ENCODE peak calls at places on chromosome 17, in nine cellular contexts. L is fibroblast of lung, R is dorsolateral prefrontal cortex, H is AG10803, X is A549, M is uterus, S is cardiac fibroblast, Q is colonic mucosa, U is Caco-2. A is an unnamed sample.

GRCh38 chr17:43438626-43439529 is 40.1 kb downstream of the ARL4D start:
- DNase-seq in S (no peak), H (no peak), Q (no peak), X (no peak), M (no peak), R (no peak), L (peak), U (no peak), A (no peak)

GRCh38 chr17:76527430-76528111 is 9.9 kb downstream of the CYGB start:
- DNase-seq in U (no peak), R (no peak), S (peak), X (no peak), L (peak), M (peak), Q (no peak), H (peak), A (peak)

GRCh38 chr17:80805032-80805751 is 186.4 kb upstream of the CHMP6 start:
- DNase-seq in Q (no peak), U (peak), H (no peak), M (no peak), R (no peak), S (no peak), L (no peak), X (no peak), A (peak)

GRCh38 chr17:76797441-76797840 is 59.5 kb downstream of the MFSD11 start:
- DNase-seq in S (no peak), H (no peak), U (peak), X (no peak), Q (no peak), L (no peak), R (no peak), M (no peak), A (no peak)

GRCh38 chr17:50845260-50846147 is 10.1 kb downstream of the WFIKKN2 start:
- DNase-seq in R (no peak), X (no peak), M (no peak), L (peak), Q (no peak), U (peak), H (peak), S (peak), A (peak)

GRCh38 chr17:718075-718474 is 3.4 kb upstream of the VPS53 start:
- DNase-seq in U (no peak), H (no peak), S (no peak), M (no peak), R (no peak), X (no peak), Q (no peak), L (no peak), A (no peak)

GRCh38 chr17:34434065-34434464 is 71.0 kb upstream of the CCL1 start:
- DNase-seq in U (no peak), M (no peak), R (no peak), Q (no peak), L (no peak), S (no peak), H (no peak), X (peak), A (no peak)

GRCh38 chr17:79633154-79633553 is 22.3 kb upstream of the RBFOX3 start:
- DNase-seq in R (no peak), U (peak), Q (no peak), H (no peak), L (no peak), S (no peak), M (peak), X (no peak), A (no peak)

GRCh38 chr17:56966277-56966676 is 5.4 kb upstream of the COIL start:
- DNase-seq in L (no peak), M (no peak), S (no peak), U (no peak), Q (no peak), X (no peak), R (no peak), H (no peak), A (no peak)

GRCh38 chr17:57290955-57291354 is 34.6 kb downstream of the MSI2 start:
- DNase-seq in X (no peak), U (no peak), S (no peak), Q (no peak), M (no peak), L (no peak), H (no peak), R (no peak), A (no peak)

GRCh38 chr17:80855196-80855967 is 136.3 kb upstream of the CHMP6 start:
- DNase-seq in H (no peak), S (no peak), Q (no peak), M (no peak), X (no peak), L (no peak), U (no peak), R (no peak), A (no peak)

GRCh38 chr17:45052052-45052772 is 780 bp upstream of the DCAKD start:
- DNase-seq in H (peak), L (peak), Q (peak), M (peak), U (no peak), R (no peak), X (peak), S (peak), A (no peak)

GRCh38 chr17:47172698-47173565 is 16.2 kb downstream of the CDC27 start:
- DNase-seq in X (no peak), H (peak), Q (no peak), U (no peak), M (no peak), L (peak), S (peak), R (no peak), A (no peak)

GRCh38 chr17:79836952-79837887 is 2.0 kb downstream of the CBX4 start:
- DNase-seq in Q (peak), L (peak), M (peak), X (peak), U (no peak), H (peak), R (no peak), S (peak), A (peak)

GRCh38 chr17:14337596-14338079 is 36.8 kb downstream of the HS3ST3B1 start:
- DNase-seq in S (no peak), R (no peak), H (no peak), X (no peak), L (no peak), U (no peak), M (no peak), Q (no peak), A (no peak)

GRCh38 chr17:858941-859452 is 76.8 kb downstream of the MRM3 start:
- DNase-seq in U (no peak), S (no peak), L (no peak), R (no peak), H (no peak), Q (no peak), M (peak), X (no peak), A (no peak)

GRCh38 chr17:5127910-5128309 is 12.1 kb downstream of the USP6 start:
- DNase-seq in M (no peak), U (no peak), L (no peak), X (no peak), R (no peak), Q (peak), S (no peak), H (no peak), A (no peak)

GRCh38 chr17:75240394-75241142 is 20.8 kb downstream of the GGA3 start:
- DNase-seq in Q (no peak), R (no peak), M (no peak), H (peak), S (peak), L (peak), X (peak), U (peak), A (peak)

GRCh38 chr17:82301300-82301915 is 16.0 kb downstream of the CD7 start:
- DNase-seq in X (no peak), R (no peak), H (no peak), Q (no peak), S (no peak), M (no peak), U (no peak), L (no peak), A (no peak)

GRCh38 chr17:45915263-45915662 is 20.9 kb downstream of the MAPT start:
- DNase-seq in R (no peak), X (no peak), M (no peak), S (no peak), U (no peak), H (no peak), L (no peak), Q (no peak), A (no peak)

GRCh38 chr17:81865733-81866439 is 5.3 kb downstream of the ARHGDIA start:
- DNase-seq in X (no peak), R (no peak), S (peak), Q (peak), M (peak), L (no peak), H (peak), U (no peak), A (no peak)

GRCh38 chr17:43854498-43854897 is 7.5 kb downstream of the CD300LG start:
- DNase-seq in L (no peak), S (no peak), M (no peak), X (no peak), H (no peak), Q (no peak), U (peak), R (no peak), A (no peak)

GRCh38 chr17:34570491-34570890 is 8.9 kb upstream of the TMEM132E start:
- DNase-seq in Q (no peak), H (no peak), U (no peak), M (no peak), S (no peak), L (no peak), R (no peak), X (no peak), A (no peak)

GRCh38 chr17:55295411-55296170 is 30.8 kb downstream of the HLF start:
- DNase-seq in H (peak), Q (peak), S (peak), X (peak), U (peak), R (no peak), M (peak), L (peak), A (no peak)

GRCh38 chr17:51166198-51166986 is at the start of gene NME2:
- DNase-seq in R (peak), U (peak), L (peak), S (peak), H (peak), M (peak), Q (peak), X (peak), A (peak)

GRCh38 chr17:2396568-2397246 is 4.2 kb downstream of the MNT start:
- DNase-seq in S (peak), L (peak), Q (peak), R (no peak), H (peak), U (peak), M (peak), X (peak), A (peak)
- H3K4me3 ChIP-seq in S (peak), L (peak), Q (peak), R (peak), H (peak), U (peak), M (peak), X (peak), A (peak)

DNA sequence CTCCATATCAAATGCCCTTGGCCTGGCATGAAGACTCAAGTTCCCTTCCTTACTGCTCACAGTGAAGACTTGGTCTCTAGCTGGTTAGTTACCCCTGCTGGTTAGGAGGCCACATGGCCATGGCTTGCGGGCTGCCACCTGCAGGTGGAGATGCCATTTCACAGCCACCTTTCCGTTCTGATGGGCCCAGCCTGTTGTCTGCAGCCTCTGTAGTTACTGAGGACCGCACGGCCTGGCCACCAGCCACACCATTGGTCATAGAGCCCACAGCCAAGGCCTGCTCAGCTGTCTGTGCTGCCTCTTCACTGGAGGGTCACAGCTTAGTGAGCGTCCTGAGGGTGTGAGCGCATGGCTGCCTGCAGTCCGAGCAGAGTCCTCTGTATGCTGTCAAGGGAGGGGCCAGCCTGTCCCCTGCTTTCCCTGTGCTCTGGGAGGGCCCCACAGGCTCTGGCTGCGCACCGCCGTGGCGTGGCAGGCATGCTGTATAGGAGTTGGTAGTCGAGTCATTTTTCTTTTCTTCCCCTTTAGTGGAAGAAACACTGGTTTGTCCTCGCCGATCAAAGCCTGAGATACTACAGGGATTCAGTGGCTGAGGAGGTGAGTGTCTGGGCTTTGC is 59.2 kb downstream of the PLD6 start:
- DNase-seq in U (peak), H (no peak), X (peak), L (peak), R (no peak), S (no peak), Q (no peak), M (peak), A (no peak)
- TF ChIP-seq CTCF in U (peak), H (peak), X (peak), L (no peak), R (no peak), S (peak), Q (peak), M (no peak), A (no peak)

DNA sequence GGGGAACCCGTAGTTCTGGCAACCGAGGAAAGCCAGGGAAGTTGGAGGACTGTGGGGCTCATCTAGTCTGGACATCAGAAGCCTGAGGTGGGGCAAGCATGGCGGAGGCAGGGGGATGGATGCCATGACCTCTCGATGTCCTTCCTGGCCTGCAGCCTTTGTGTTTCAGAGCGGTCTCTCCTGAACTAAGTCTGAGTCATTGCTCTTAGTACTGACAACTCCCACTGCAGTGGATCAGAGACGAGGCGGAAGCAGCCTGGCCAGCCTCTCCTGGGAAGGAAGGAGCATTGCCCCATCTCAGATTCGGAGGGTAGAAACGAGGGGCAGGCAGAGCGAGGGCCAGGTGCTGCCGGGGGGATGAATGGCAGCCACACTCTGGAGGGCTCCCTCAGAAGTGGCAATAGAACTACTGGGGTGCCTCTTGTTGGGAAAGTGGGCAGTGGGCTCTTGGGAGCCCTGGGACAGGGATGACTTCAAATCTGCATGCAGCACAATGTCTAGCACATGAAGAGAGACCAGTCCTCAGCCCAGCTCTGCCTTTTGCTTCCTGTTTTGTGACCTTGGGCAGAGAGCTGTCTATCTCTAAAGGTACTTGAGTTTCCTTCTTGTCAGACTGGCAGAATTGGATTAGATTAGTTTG is 3.6 kb upstream of the STAC2 start:
- DNase-seq in R (no peak), M (no peak), S (peak), U (no peak), X (no peak), Q (no peak), H (peak), L (peak), A (peak)
- H3K4me3 ChIP-seq in R (no peak), M (no peak), S (no peak), U (no peak), X (no peak), Q (no peak), H (no peak), L (no peak), A (no peak)

DNA sequence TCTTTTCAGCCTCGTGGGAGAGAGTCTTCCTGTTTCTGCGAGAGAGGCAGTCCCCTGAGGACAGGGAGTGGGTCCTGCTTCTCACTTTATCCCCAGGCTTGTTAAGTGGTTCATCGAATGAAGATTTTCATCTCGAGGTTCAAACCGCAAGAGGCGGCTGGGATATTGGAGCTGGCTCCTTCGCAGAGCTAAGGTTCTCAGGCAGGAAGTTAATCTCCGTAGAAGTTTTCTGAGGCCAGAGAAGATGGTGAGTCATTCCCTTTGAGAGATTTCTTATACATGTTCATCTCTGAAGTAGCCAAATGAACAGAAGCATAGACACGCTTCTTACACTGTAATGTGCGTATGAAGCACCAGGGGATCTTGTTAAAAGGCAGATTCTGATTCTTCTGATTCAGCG is 211.7 kb upstream of the SDK2 start:
- DNase-seq in H (peak), R (no peak), M (no peak), Q (no peak), U (no peak), X (no peak), S (peak), L (peak), A (no peak)
- TF ChIP-seq CTCF in H (no peak), R (no peak), M (no peak), Q (no peak), U (no peak), X (no peak), S (no peak), L (no peak), A (no peak)

DNA sequence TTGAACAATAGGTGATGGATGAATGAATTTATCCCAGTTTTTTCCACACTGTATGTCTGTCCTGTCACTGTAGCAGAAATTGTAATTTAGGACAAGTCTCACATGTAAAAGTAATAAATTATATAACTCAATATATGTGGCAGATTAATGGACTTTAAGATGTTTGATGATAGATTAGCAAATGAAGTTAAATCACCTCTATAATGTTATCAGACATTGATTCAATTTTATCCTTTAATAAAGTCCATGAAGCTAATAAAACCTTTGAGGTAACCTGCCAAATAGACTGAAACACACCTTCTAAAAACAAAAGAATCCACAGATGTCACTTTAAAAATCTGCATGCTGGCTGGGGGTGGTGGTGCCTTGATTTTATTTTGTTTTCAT is 83.3 kb upstream of the CORO6 start:
- DNase-seq in S (no peak), X (no peak), H (no peak), R (no peak), L (no peak), Q (no peak), M (no peak), U (no peak), A (no peak)
- H3K4me3 ChIP-seq in S (no peak), X (no peak), H (no peak), R (no peak), L (no peak), Q (no peak), M (no peak), U (no peak), A (no peak)

DNA sequence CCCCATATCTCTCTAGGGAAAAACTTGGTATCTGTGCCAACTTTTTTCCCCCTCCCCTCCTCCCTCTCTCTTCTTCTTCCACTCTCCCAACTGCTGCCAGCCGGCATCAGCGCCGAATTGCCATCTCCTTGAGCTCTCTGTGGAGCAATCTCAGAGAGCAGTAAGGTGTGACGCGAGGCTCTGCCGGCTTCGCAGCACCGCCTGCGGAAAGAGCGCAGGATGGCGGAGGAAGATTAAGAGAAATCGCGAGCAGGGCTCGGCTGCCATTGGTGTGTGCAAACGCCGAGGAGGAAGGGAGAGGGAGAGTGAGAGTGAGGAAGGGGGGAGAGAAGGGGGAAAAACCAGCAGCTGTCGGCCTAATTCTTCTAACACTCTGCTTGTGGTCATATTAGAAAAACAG is 44.2 kb downstream of the NEUROD2 start:
- DNase-seq in M (no peak), H (no peak), U (no peak), S (no peak), Q (no peak), X (no peak), R (no peak), L (peak), A (no peak)
- TF ChIP-seq CTCF in M (no peak), H (no peak), U (no peak), S (no peak), Q (no peak), X (no peak), R (no peak), L (no peak), A (no peak)

GRCh38 chr17:72977768-72978417 is 114.6 kb downstream of the SLC39A11 start:
- DNase-seq in R (no peak), X (no peak), M (no peak), L (peak), S (peak), H (no peak), U (no peak), Q (no peak), A (peak)
- H3K4me3 ChIP-seq in R (no peak), X (no peak), M (no peak), L (no peak), S (no peak), H (no peak), U (no peak), Q (no peak), A (no peak)

GRCh38 chr17:73544333-73544732 is 99.9 kb downstream of the SDK2 start:
- DNase-seq in H (no peak), Q (no peak), M (no peak), U (no peak), R (no peak), L (no peak), X (no peak), S (no peak), A (no peak)

GRCh38 chr17:73546770-73547345 is 97.4 kb downstream of the SDK2 start:
- DNase-seq in S (no peak), R (no peak), H (peak), M (no peak), U (peak), L (no peak), Q (peak), X (peak), A (peak)

GRCh38 chr17:73546121-73546520 is 98.1 kb downstream of the SDK2 start:
- DNase-seq in R (no peak), U (no peak), L (no peak), X (no peak), H (no peak), S (no peak), M (no peak), Q (no peak), A (no peak)

GRCh38 chr17:73545633-73546032 is 98.6 kb downstream of the SDK2 start:
- DNase-seq in S (no peak), L (no peak), H (no peak), U (no peak), X (no peak), Q (no peak), M (no peak), R (no peak), A (no peak)

GRCh38 chr17:73545109-73545508 is 99.1 kb downstream of the SDK2 start:
- DNase-seq in X (no peak), R (no peak), H (no peak), S (no peak), L (no peak), U (no peak), M (no peak), Q (no peak), A (no peak)
- TF ChIP-seq CTCF in X (no peak), R (no peak), H (no peak), S (no peak), L (no peak), U (no peak), M (no peak), Q (no peak), A (no peak)

GRCh38 chr17:12789976-12790805 is 893 bp downstream of the ARHGAP44 start:
- DNase-seq in U (no peak), H (no peak), X (no peak), R (no peak), Q (peak), S (no peak), M (peak), L (no peak), A (peak)
- H3K4me3 ChIP-seq in U (peak), H (peak), X (peak), R (peak), Q (peak), S (peak), M (peak), L (peak), A (peak)